ENCODE peak calls at places on chromosomes 13 and 19, in five cellular contexts. E is GM12878, U is IMR-90, X is K562, O is A549. A is an unnamed sample.

GRCh38 chr13:33087091-33087490 is 70.9 kb downstream of the KL start:
- DNase-seq in E (no peak), U (no peak), X (no peak), O (no peak), A (no peak)

GRCh38 chr13:111951982-111952565 is 114.9 kb upstream of the SOX1 start:
- DNase-seq in E (no peak), U (no peak), X (no peak), O (no peak), A (no peak)

GRCh38 chr13:75357576-75358295 is 124.2 kb downstream of the TBC1D4 start:
- DNase-seq in E (no peak), U (peak), X (peak), O (peak), A (peak)

GRCh38 chr13:33577037-33577436 is 240.9 kb upstream of the RFC3 start:
- DNase-seq in E (no peak), U (peak), X (no peak), O (no peak), A (no peak)

GRCh38 chr19:31214086-31214485 is 135.2 kb downstream of the TSHZ3 start:
- DNase-seq in E (no peak), U (peak), X (peak), O (peak), A (peak)

GRCh38 chr13:101530293-101530692 is 77.8 kb downstream of the ITGBL1 start:
- DNase-seq in E (no peak), U (peak), X (no peak), O (no peak), A (no peak)

GRCh38 chr13:114112231-114112825 is 20.1 kb downstream of the RASA3 start:
- DNase-seq in E (no peak), U (peak), X (no peak), O (no peak), A (peak)

GRCh38 chr13:24661713-24662112 is 18.5 kb upstream of the ATP12A start:
- DNase-seq in E (no peak), U (no peak), X (no peak), O (no peak), A (no peak)

GRCh38 chr13:94657167-94657566 is 55.2 kb downstream of the SOX21 start:
- DNase-seq in E (no peak), U (peak), X (no peak), O (no peak), A (no peak)

GRCh38 chr13:34698953-34699352 is 243.1 kb upstream of the NBEA start:
- DNase-seq in E (no peak), U (no peak), X (no peak), O (no peak), A (no peak)

GRCh38 chr13:109871018-109871370 is 84.6 kb upstream of the IRS2 start:
- DNase-seq in E (no peak), U (peak), X (no peak), O (no peak), A (no peak)

GRCh38 chr13:113646921-113647340 is 11.1 kb downstream of the ATP4B start:
- DNase-seq in E (no peak), U (no peak), X (no peak), O (no peak), A (no peak)

GRCh38 chr13:77827350-77827749 is 91.3 kb downstream of the EDNRB start:
- DNase-seq in E (no peak), U (no peak), X (no peak), O (no peak), A (no peak)

GRCh38 chr13:57627663-57628062 is 3.9 kb upstream of the PCDH17 start:
- DNase-seq in E (no peak), U (peak), X (peak), O (peak), A (peak)

GRCh38 chr13:31797154-31797775 is 57.9 kb downstream of the RXFP2 start:
- DNase-seq in E (no peak), U (peak), X (no peak), O (peak), A (peak)

GRCh38 chr19:17328517-17329060 is 6.1 kb downstream of the ANO8 start:
- DNase-seq in E (no peak), U (no peak), X (peak), O (no peak), A (no peak)

GRCh38 chr19:1002600-1002999 is 2.4 kb downstream of the GRIN3B start:
- DNase-seq in E (no peak), U (no peak), X (no peak), O (no peak), A (no peak)

GRCh38 chr19:11551603-11552235 is 7.3 kb downstream of the ELOF1 start:
- DNase-seq in E (no peak), U (no peak), X (peak), O (no peak), A (peak)

GRCh38 chr13:89227356-89227755 is 1556.2 kb downstream of the SLITRK5 start:
- DNase-seq in E (no peak), U (no peak), X (no peak), O (no peak), A (no peak)

DNA sequence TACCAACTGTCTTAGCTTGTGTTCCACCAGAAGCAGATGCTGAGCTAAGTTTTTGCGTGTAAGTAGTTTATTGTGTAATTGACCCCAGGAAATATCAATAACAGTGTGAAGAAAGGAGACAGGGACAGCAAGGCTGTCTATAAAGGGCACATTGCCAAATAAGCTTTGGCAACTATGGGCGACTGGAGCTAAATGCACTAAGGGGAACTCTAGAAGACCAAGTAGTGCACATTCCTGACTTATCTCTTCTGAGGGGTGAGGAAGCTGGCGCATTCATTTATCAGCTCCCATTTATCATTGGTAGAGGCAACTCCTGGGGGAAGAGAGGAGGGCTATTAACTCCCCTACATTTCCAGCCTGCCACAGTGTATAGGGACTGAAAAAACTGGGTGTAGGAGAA is 135.0 kb downstream of the DLEU7 start:
- DNase-seq in E (no peak), U (no peak), X (no peak), O (no peak), A (no peak)
- TF ChIP-seq RCOR1 in E (no peak), U (no peak), X (no peak), O (no peak), A (no peak)

DNA sequence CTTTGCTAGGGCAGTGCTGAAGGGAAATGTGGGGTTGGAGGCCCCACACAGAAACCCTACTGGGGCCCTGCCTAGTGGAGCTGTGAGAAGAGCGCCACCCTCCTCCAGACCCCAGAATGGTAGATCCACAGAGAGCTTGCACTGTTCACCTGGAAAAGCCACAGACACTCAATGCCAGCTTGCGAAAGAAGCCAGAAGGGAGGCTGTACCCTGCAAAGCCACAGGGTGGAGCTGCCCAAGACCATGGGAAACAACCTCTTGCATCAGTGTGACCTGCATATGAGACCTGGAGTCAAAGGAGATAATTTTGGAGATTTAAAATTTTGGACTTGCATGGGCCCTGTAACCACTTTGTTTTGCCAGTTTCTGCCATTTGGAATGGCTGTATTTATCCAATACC is 615.4 kb upstream of the MIR17HG start:
- DNase-seq in E (no peak), U (no peak), X (no peak), O (peak), A (no peak)
- TF ChIP-seq RCOR1 in E (no peak), U (no peak), X (no peak), O (no peak), A (no peak)

GRCh38 chr19:43619262-43620060 is at the start of gene ZNF428:
- DNase-seq in E (peak), U (peak), X (peak), O (peak), A (peak)

GRCh38 chr19:43622070-43622469 is 2.6 kb upstream of the ZNF428 start:
- DNase-seq in E (no peak), U (no peak), X (no peak), O (no peak), A (no peak)

GRCh38 chr19:43618921-43619261 is 538 bp downstream of the ZNF428 start:
- DNase-seq in E (peak), U (peak), X (no peak), O (peak), A (peak)

GRCh38 chr19:43622956-43623355 is 3.5 kb upstream of the ZNF428 start:
- DNase-seq in E (no peak), U (no peak), X (no peak), O (no peak), A (no peak)

GRCh38 chr19:43620061-43621001 is 902 bp upstream of the ZNF428 start:
- DNase-seq in E (no peak), U (no peak), X (peak), O (no peak), A (no peak)
- TF ChIP-seq RCOR1 in E (no peak), U (no peak), X (peak), O (no peak), A (no peak)

DNA sequence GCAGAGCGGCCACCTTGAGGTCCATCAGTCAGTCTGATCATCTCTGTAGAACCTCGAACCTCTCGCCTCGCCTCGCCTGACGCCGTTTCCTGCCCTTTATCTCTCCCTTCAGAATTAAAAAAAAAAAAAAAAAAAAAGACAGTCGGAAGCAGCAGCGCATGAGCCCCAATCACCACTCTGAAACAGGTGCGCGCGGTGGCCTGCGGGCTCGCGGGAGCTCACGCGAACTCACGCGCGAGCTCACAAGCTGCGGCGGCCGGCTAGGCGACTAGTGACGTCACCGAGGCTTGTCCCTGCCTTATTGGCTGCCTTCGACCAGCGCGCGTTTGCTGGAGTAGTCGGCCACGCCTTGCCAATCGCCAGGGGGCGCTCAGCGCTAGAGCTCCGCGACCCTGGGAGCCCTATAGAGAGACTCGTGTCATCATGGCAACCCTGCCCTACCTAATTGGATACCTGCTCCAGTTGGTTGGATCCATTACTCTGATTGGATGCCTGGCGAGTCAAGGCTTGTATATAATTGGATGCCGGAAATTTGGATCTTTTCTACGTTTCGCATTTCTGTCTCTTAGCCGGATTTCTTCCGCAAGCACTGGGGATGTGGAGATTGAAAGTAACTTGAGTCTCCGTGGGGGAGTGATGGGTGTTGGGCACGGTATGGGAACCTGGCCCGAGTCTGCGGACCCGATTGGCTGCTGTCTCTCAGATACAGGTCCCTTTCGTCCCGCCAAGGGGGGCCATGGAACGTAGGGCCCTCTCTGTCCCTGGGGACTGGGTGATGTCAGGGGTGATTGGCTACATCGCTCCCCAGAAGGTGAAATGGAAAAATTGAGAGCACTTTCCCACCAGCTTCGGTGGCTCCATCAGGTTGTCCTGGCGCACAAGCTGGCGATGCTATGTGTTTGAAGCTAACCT is 31.6 kb downstream of the SYT3 start:
- DNase-seq in E (peak), U (peak), X (peak), O (peak), A (peak)
- TF ChIP-seq RCOR1 in E (no peak), U (no peak), X (peak), O (no peak), A (no peak)

GRCh38 chr13:36343766-36344165 is 2.4 kb downstream of the SPART start:
- DNase-seq in E (no peak), U (no peak), X (no peak), O (no peak), A (no peak)

GRCh38 chr13:36344173-36344572 is 2.0 kb downstream of the SPART start:
- DNase-seq in E (no peak), U (peak), X (peak), O (peak), A (no peak)

GRCh38 chr13:36346222-36347083 is at the start of gene SPART:
- DNase-seq in E (peak), U (peak), X (peak), O (peak), A (peak)

GRCh38 chr13:36345438-36346221 is 564 bp downstream of the SPART start:
- DNase-seq in E (no peak), U (peak), X (peak), O (peak), A (no peak)

GRCh38 chr13:36344886-36345437 is 1.2 kb downstream of the SPART start:
- DNase-seq in E (no peak), U (no peak), X (no peak), O (no peak), A (no peak)
- TF ChIP-seq RCOR1 in E (no peak), U (no peak), X (no peak), O (no peak), A (no peak)

GRCh38 chr13:49812806-49813205 is 20.3 kb upstream of the KPNA3 start:
- DNase-seq in E (no peak), U (no peak), X (no peak), O (no peak), A (no peak)
- TF ChIP-seq RCOR1 in E (no peak), U (no peak), X (no peak), O (no peak), A (no peak)

GRCh38 chr19:38562096-38562495 is 55.7 kb downstream of the MAP4K1 start:
- DNase-seq in E (no peak), U (no peak), X (no peak), O (no peak), A (no peak)

GRCh38 chr19:38561658-38562057 is 56.1 kb downstream of the MAP4K1 start:
- DNase-seq in E (no peak), U (no peak), X (no peak), O (no peak), A (no peak)

GRCh38 chr19:38564981-38565685 is 52.6 kb downstream of the MAP4K1 start:
- DNase-seq in E (no peak), U (no peak), X (no peak), O (peak), A (peak)

GRCh38 chr19:38565686-38566105 is 52.1 kb downstream of the MAP4K1 start:
- DNase-seq in E (no peak), U (no peak), X (no peak), O (no peak), A (no peak)

DNA sequence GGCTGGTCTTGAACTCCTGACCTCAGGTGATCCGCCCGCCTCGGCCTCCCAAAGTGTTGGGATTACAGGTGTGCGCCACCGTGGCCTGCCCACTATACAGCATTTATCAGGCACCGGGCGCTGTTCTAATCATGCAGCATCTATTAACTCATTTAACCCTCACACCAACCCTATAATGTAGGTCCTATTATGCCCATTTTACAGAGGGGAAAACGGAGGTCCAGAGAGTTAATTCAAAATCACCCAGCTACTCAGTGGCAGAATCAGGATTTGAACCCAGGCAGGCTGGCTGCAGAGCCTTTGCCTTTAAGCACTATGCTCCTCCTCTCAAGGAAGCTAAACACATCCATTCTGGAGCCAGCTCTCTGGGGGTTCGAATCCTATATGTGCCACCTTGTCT is 54.3 kb downstream of the MAP4K1 start:
- DNase-seq in E (no peak), U (no peak), X (no peak), O (no peak), A (no peak)
- TF ChIP-seq RCOR1 in E (no peak), U (no peak), X (no peak), O (no peak), A (no peak)